ENCODE peak calls at places on chromosome 20, in seven cellular contexts. X, S, Z, J, K, Q and L are unnamed samples.
A peak's percentile ranks its signal among the peaks of the same experiment; 100 is the strongest.

GRCh38 chr20:47673671-47673955 is 111.7 kb downstream of the SULF2 start:
- DNase-seq in X (no peak), S (no peak), Z (no peak), J (peak; percentile 6), K (no peak), Q (no peak), L (no peak)

GRCh38 chr20:56875052-56875663 is 246.1 kb downstream of the TFAP2C start:
- DNase-seq in X (peak; percentile 79), S (no peak), Z (peak; percentile 20), J (no peak), K (no peak), Q (peak; percentile 91), L (peak; percentile 67)

GRCh38 chr20:35093245-35093884 is 758 bp upstream of the TRPC4AP start:
- DNase-seq in X (peak; percentile 80), S (peak; percentile 42), Z (peak; percentile 71), J (no peak), K (peak; percentile 60), Q (peak; percentile 82), L (peak; percentile 71)

GRCh38 chr20:48175261-48175660 is 390.0 kb upstream of the SULF2 start:
- DNase-seq in X (no peak), S (no peak), Z (no peak), J (no peak), K (no peak), Q (no peak), L (no peak)

GRCh38 chr20:33019465-33020277 is 11.8 kb upstream of the BPIFB6 start:
- DNase-seq in X (no peak), S (no peak), Z (no peak), J (no peak), K (no peak), Q (no peak), L (no peak)

GRCh38 chr20:57007171-57007540 is 259.3 kb downstream of the BMP7 start:
- DNase-seq in X (no peak), S (no peak), Z (no peak), J (no peak), K (no peak), Q (no peak), L (no peak)

GRCh38 chr20:38649275-38649891 is 47.8 kb downstream of the ARHGAP40 start:
- DNase-seq in X (peak; percentile 25), S (peak; percentile 71), Z (peak; percentile 23), J (peak; percentile 31), K (no peak), Q (no peak), L (no peak)

GRCh38 chr20:19820520-19821211 is 62.6 kb downstream of the RIN2 start:
- DNase-seq in X (no peak), S (no peak), Z (no peak), J (no peak), K (no peak), Q (no peak), L (no peak)

GRCh38 chr20:48738094-48738398 is 89.8 kb downstream of the PREX1 start:
- DNase-seq in X (no peak), S (no peak), Z (no peak), J (no peak), K (no peak), Q (no peak), L (no peak)

GRCh38 chr20:37796733-37797132 is 102.9 kb downstream of the CTNNBL1 start:
- DNase-seq in X (no peak), S (no peak), Z (no peak), J (no peak), K (no peak), Q (no peak), L (no peak)

GRCh38 chr20:34452281-34452982 is 63.8 kb upstream of the DYNLRB1 start:
- DNase-seq in X (peak; percentile 47), S (no peak), Z (no peak), J (no peak), K (no peak), Q (no peak), L (peak; percentile 69)

GRCh38 chr20:53929399-53929798 is 141.0 kb downstream of the BCAS1 start:
- DNase-seq in X (no peak), S (no peak), Z (no peak), J (no peak), K (no peak), Q (no peak), L (no peak)

GRCh38 chr20:25273046-25273445 is 25.2 kb downstream of the PYGB start:
- DNase-seq in X (no peak), S (no peak), Z (no peak), J (no peak), K (no peak), Q (no peak), L (no peak)

GRCh38 chr20:45595235-45595634 is 16.2 kb upstream of the WFDC8 start:
- DNase-seq in X (no peak), S (no peak), Z (no peak), J (no peak), K (no peak), Q (no peak), L (no peak)

GRCh38 chr20:32560989-32561830 is 23.9 kb downstream of the NOL4L start:
- DNase-seq in X (no peak), S (no peak), Z (no peak), J (no peak), K (no peak), Q (no peak), L (no peak)

GRCh38 chr20:25148181-25148981 is 47.1 kb upstream of the ENTPD6 start:
- DNase-seq in X (peak; percentile 53), S (peak; percentile 2), Z (peak; percentile 50), J (peak; percentile 63), K (no peak), Q (peak; percentile 37), L (peak; percentile 33)

GRCh38 chr20:4817230-4817671 is 95.5 kb downstream of the PRND start:
- DNase-seq in X (no peak), S (peak; percentile 4), Z (peak; percentile 6), J (no peak), K (no peak), Q (no peak), L (peak; percentile 49)
- TF ChIP-seq CTCF in X (peak; percentile 7), S (no peak), Z (no peak), J (no peak), K (no peak), Q (no peak), L (peak; percentile 34)

DNA sequence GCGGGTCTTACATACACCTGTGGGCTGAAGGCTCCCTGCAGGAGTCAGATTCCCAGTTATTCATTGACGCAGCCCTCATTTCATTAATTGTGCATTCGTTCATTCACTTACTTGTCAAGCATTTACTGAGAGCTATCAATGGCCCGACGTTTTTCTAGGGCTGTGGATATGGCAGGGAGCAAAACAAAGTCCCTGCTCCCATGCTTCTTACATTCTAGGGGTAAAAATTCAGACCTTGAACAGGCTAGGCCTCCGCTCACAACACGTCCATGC is 369 bp upstream of the NSFL1C start:
- DNase-seq in X (no peak), S (no peak), Z (no peak), J (no peak), K (no peak), Q (no peak), L (no peak)
- H3K4me3 ChIP-seq in X (no peak overlapping the region), S (peak overlapping the region; percentile 97), Z (no peak overlapping the region), J (no peak overlapping the region), K (peak overlapping the region; percentile 33), Q (no peak overlapping the region), L (no peak overlapping the region)

GRCh38 chr20:42634096-42634495 is 555.6 kb downstream of the PTPRT start:
- DNase-seq in X (no peak), S (no peak), Z (no peak), J (no peak), K (no peak), Q (no peak), L (no peak)

DNA sequence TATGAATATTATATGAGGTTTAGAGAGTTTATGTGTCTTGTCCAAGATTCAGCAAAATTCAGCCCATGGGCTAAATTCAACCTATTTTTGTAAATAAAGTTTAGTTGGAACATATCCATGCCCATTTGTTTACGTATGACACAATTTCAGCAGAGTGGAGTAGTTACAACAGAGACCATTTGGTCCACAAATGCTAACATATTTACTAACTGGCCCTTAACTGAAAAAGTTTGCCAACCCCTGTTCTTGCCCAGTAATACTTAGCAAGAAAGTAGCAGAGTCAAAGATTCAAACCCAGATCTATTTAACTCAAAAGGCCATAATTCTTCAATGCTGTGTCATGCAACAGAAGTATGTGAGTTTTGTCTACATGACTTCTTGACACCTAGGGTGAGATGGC is 561.0 kb downstream of the PTPRT start:
- DNase-seq in X (no peak), S (no peak), Z (no peak), J (no peak), K (no peak), Q (no peak), L (no peak)
- TF ChIP-seq CTCF in X (no peak), S (no peak), Z (no peak), J (no peak), K (no peak), Q (no peak), L (no peak)

DNA sequence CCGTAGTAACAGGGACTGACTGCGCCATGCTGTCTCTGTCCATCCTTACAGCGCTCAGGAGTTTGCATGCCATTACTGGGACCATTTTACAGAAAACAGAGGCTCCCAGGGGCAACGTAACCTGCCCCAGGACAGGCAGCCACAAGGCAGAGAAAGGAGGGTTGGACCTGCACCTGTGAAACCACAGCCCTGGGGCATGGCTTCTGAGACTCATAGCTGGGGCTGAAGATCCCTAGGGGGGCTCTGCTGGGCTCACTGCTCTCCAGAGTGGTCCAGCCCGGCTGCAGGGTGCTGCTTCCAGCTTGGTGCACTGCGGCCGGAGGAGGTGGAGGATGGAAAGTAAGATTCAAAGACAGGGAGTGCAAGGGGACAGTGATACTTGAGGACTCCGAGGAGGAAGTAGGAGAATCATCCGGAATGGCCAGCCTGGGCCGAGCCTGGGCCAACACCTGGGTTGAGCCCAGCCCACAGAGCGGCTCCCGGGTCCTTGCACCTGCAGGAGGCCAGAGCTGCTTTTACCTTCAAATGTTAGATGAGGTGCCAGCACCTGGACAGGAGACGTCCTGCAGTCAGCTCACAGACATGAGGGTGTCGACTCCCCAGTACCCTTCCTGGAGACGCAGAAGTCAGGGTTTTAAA is 183.2 kb downstream of the CDH4 start:
- DNase-seq in X (no peak), S (no peak), Z (no peak), J (no peak), K (no peak), Q (no peak), L (no peak)
- H3K4me3 ChIP-seq in X (no peak overlapping the region), S (no peak overlapping the region), Z (no peak overlapping the region), J (no peak overlapping the region), K (no peak overlapping the region), Q (no peak overlapping the region), L (no peak overlapping the region)

GRCh38 chr20:58870293-58871014 is 17.9 kb downstream of the GNAS start:
- DNase-seq in X (peak; percentile 52), S (peak; percentile 61), Z (peak; percentile 64), J (peak; percentile 75), K (no peak), Q (peak; percentile 45), L (peak; percentile 44)

GRCh38 chr20:58867211-58867610 is 14.7 kb downstream of the GNAS start:
- DNase-seq in X (peak; percentile 85), S (no peak), Z (no peak), J (no peak), K (no peak), Q (no peak), L (peak; percentile 43)

GRCh38 chr20:58871533-58872102 is 19.1 kb downstream of the GNAS start:
- DNase-seq in X (no peak), S (no peak), Z (no peak), J (no peak), K (no peak), Q (no peak), L (no peak)

GRCh38 chr20:58869662-58870227 is 17.2 kb downstream of the GNAS start:
- DNase-seq in X (no peak), S (no peak), Z (no peak), J (no peak), K (no peak), Q (no peak), L (no peak)

GRCh38 chr20:58868795-58869194 is 16.3 kb downstream of the GNAS start:
- DNase-seq in X (no peak), S (peak; percentile 42), Z (peak; percentile 28), J (peak; percentile 54), K (no peak), Q (no peak), L (no peak)
- TF ChIP-seq CTCF in X (no peak), S (peak; percentile 57), Z (peak; percentile 45), J (peak; percentile 44), K (peak; percentile 5), Q (peak; percentile 51), L (peak; percentile 35)